ENCODE peak calls at places on chromosomes 5 and 9, in seven cellular contexts. L is Daoy; P is NCI-H1105 treated with DMSO at 0.1 percent for 48 hours; U is OCI-LY7; J is activated CD4-positive, alpha-beta T cell treated with anti-CD3 and anti-CD28 coated beads for 48 hours; K is NCI-H1436; V is heart right ventricle. D is an unnamed sample.

GRCh38 chr9:35481347-35481975 is 8.4 kb upstream of the RUSC2 start:
- DNase-seq in L (peak; percentile 73), P (no peak), U (peak; percentile 24), J (peak; percentile 42), K (peak; percentile 45), V (peak; percentile 51), D (peak; percentile 23)

GRCh38 chr9:89135572-89135971 is 43.0 kb downstream of the SHC3 start:
- DNase-seq in L (no peak), P (no peak), U (no peak), J (no peak), K (no peak), V (no peak), D (no peak)

GRCh38 chr9:136566899-136567298 is 21.1 kb upstream of the NOTCH1 start:
- DNase-seq in L (no peak), P (no peak), U (no peak), J (no peak), K (no peak), V (no peak), D (no peak)

GRCh38 chr5:75460532-75460931 is 50.9 kb downstream of the CERT1 start:
- DNase-seq in L (no peak), P (no peak), U (no peak), J (no peak), K (no peak), V (no peak), D (no peak)

GRCh38 chr5:1792842-1793266 is 6.8 kb downstream of the MRPL36 start:
- DNase-seq in L (peak; percentile 93), P (no peak), U (peak; percentile 91), J (peak; percentile 85), K (no peak), V (no peak), D (peak; percentile 80)

GRCh38 chr5:74122175-74122574 is 496.2 kb downstream of the ARHGEF28 start:
- DNase-seq in L (no peak), P (no peak), U (no peak), J (no peak), K (no peak), V (no peak), D (no peak)

GRCh38 chr9:22053178-22053577 is 44.1 kb upstream of the CDKN2B start:
- DNase-seq in L (no peak), P (no peak), U (no peak), J (no peak), K (no peak), V (no peak), D (no peak)

GRCh38 chr9:118643118-118643517 is 726.1 kb downstream of the BRINP1 start:
- DNase-seq in L (no peak), P (no peak), U (no peak), J (no peak), K (no peak), V (no peak), D (no peak)

GRCh38 chr9:136087741-136088480 is 7.2 kb downstream of the NACC2 start:
- DNase-seq in L (no peak), P (no peak), U (no peak), J (no peak), K (no peak), V (no peak), D (no peak)

GRCh38 chr5:173645437-173645807 is 29.0 kb upstream of the BOD1 start:
- DNase-seq in L (no peak), P (no peak), U (no peak), J (no peak), K (no peak), V (no peak), D (no peak)

GRCh38 chr9:77402286-77402685 is 225.0 kb downstream of the VPS13A start:
- DNase-seq in L (no peak), P (no peak), U (no peak), J (no peak), K (no peak), V (no peak), D (no peak)

GRCh38 chr5:9201011-9201410 is 344.9 kb downstream of the SEMA5A start:
- DNase-seq in L (no peak), P (no peak), U (no peak), J (no peak), K (no peak), V (no peak), D (no peak)

GRCh38 chr5:172505403-172505759 is 51.1 kb upstream of the SH3PXD2B start:
- DNase-seq in L (no peak), P (no peak), U (no peak), J (no peak), K (no peak), V (peak; percentile 2), D (no peak)

GRCh38 chr5:3526551-3527185 is 69.0 kb upstream of the IRX1 start:
- DNase-seq in L (no peak), P (no peak), U (no peak), J (no peak), K (no peak), V (no peak), D (no peak)

D was measured in activated naive CD8-positive, alpha-beta T cell treated with anti-CD3 and anti-CD28 coated beads for 36 hours.